ENCODE peak calls at places on chromosomes 6 and 20, in eight cellular contexts. One of them, this sample, is unnamed.

GRCh38 chr20:2101935-2102584 is 433 bp downstream of the STK35 start:
- DNase-seq in CD4-positive, CD25-positive, alpha-beta regulatory T cell: peak
- DNase-seq in left lung: peak
- DNase-seq in T-helper 22 cell: peak
- DNase-seq in HT-29: peak
- DNase-seq in CD4-positive, alpha-beta T cell: peak
- DNase-seq in cardiac muscle cell: peak
- DNase-seq in GM04504: peak
- DNase-seq in this sample: peak

GRCh38 chr20:43863821-43864544 is 50.7 kb upstream of the TOX2 start:
- DNase-seq in cardiac muscle cell: no peak
- DNase-seq in T-helper 22 cell: no peak
- DNase-seq in GM04504: no peak
- DNase-seq in HT-29: no peak
- DNase-seq in CD4-positive, CD25-positive, alpha-beta regulatory T cell: no peak
- DNase-seq in left lung: no peak
- DNase-seq in CD4-positive, alpha-beta T cell: no peak
- DNase-seq in this sample: no peak

GRCh38 chr6:62516287-62517152 is 230.5 kb upstream of the KHDRBS2 start:
- DNase-seq in HT-29: no peak
- DNase-seq in CD4-positive, CD25-positive, alpha-beta regulatory T cell: no peak
- DNase-seq in left lung: no peak
- DNase-seq in cardiac muscle cell: no peak
- DNase-seq in T-helper 22 cell: no peak
- DNase-seq in CD4-positive, alpha-beta T cell: no peak
- DNase-seq in GM04504: no peak
- DNase-seq in this sample: no peak

GRCh38 chr6:79702701-79703100 is 71.6 kb downstream of the SH3BGRL2 start:
- DNase-seq in GM04504: no peak
- DNase-seq in left lung: no peak
- DNase-seq in CD4-positive, CD25-positive, alpha-beta regulatory T cell: no peak
- DNase-seq in T-helper 22 cell: no peak
- DNase-seq in CD4-positive, alpha-beta T cell: peak
- DNase-seq in cardiac muscle cell: no peak
- DNase-seq in HT-29: no peak
- DNase-seq in this sample: no peak

GRCh38 chr6:14029605-14030004 is 88.0 kb upstream of the CD83 start:
- DNase-seq in CD4-positive, CD25-positive, alpha-beta regulatory T cell: no peak
- DNase-seq in GM04504: no peak
- DNase-seq in CD4-positive, alpha-beta T cell: no peak
- DNase-seq in left lung: no peak
- DNase-seq in HT-29: no peak
- DNase-seq in cardiac muscle cell: no peak
- DNase-seq in T-helper 22 cell: no peak
- DNase-seq in this sample: no peak

GRCh38 chr6:121393711-121394110 is 41.7 kb upstream of the GJA1 start:
- DNase-seq in HT-29: no peak
- DNase-seq in GM04504: no peak
- DNase-seq in CD4-positive, alpha-beta T cell: no peak
- DNase-seq in T-helper 22 cell: no peak
- DNase-seq in left lung: no peak
- DNase-seq in CD4-positive, CD25-positive, alpha-beta regulatory T cell: no peak
- DNase-seq in cardiac muscle cell: no peak
- DNase-seq in this sample: no peak

GRCh38 chr6:31870385-31870921 is 7.8 kb upstream of the NEU1 start:
- DNase-seq in T-helper 22 cell: no peak
- DNase-seq in cardiac muscle cell: no peak
- DNase-seq in CD4-positive, alpha-beta T cell: no peak
- DNase-seq in HT-29: no peak
- DNase-seq in CD4-positive, CD25-positive, alpha-beta regulatory T cell: no peak
- DNase-seq in left lung: no peak
- DNase-seq in GM04504: no peak
- DNase-seq in this sample: no peak

GRCh38 chr6:148272084-148272483 is 70.6 kb upstream of the SASH1 start:
- DNase-seq in CD4-positive, CD25-positive, alpha-beta regulatory T cell: no peak
- DNase-seq in left lung: no peak
- DNase-seq in CD4-positive, alpha-beta T cell: no peak
- DNase-seq in HT-29: no peak
- DNase-seq in T-helper 22 cell: no peak
- DNase-seq in cardiac muscle cell: no peak
- DNase-seq in GM04504: peak
- DNase-seq in this sample: no peak

GRCh38 chr20:5150226-5151076 is 23.6 kb downstream of the CDS2 start:
- DNase-seq in HT-29: no peak
- DNase-seq in CD4-positive, CD25-positive, alpha-beta regulatory T cell: no peak
- DNase-seq in left lung: no peak
- DNase-seq in GM04504: no peak
- DNase-seq in cardiac muscle cell: no peak
- DNase-seq in T-helper 22 cell: no peak
- DNase-seq in CD4-positive, alpha-beta T cell: no peak
- DNase-seq in this sample: no peak

GRCh38 chr6:111642463-111643158 is 36.9 kb upstream of the TRAF3IP2 start:
- DNase-seq in left lung: no peak
- DNase-seq in cardiac muscle cell: peak
- DNase-seq in GM04504: peak
- DNase-seq in HT-29: peak
- DNase-seq in CD4-positive, alpha-beta T cell: peak
- DNase-seq in CD4-positive, CD25-positive, alpha-beta regulatory T cell: no peak
- DNase-seq in T-helper 22 cell: no peak
- DNase-seq in this sample: peak

GRCh38 chr6:135852775-135853174 is 1.3 kb downstream of the PDE7B start:
- DNase-seq in GM04504: no peak
- DNase-seq in CD4-positive, alpha-beta T cell: no peak
- DNase-seq in left lung: no peak
- DNase-seq in T-helper 22 cell: no peak
- DNase-seq in cardiac muscle cell: no peak
- DNase-seq in CD4-positive, CD25-positive, alpha-beta regulatory T cell: no peak
- DNase-seq in HT-29: no peak
- DNase-seq in this sample: no peak

GRCh38 chr20:59667981-59668515 is 63.7 kb downstream of the PHACTR3 start:
- DNase-seq in GM04504: no peak
- DNase-seq in CD4-positive, alpha-beta T cell: no peak
- DNase-seq in CD4-positive, CD25-positive, alpha-beta regulatory T cell: no peak
- DNase-seq in HT-29: no peak
- DNase-seq in T-helper 22 cell: no peak
- DNase-seq in left lung: no peak
- DNase-seq in cardiac muscle cell: no peak
- DNase-seq in this sample: no peak

GRCh38 chr6:52992980-52993379 is 2.1 kb downstream of the GSTA4 start:
- DNase-seq in left lung: no peak
- DNase-seq in T-helper 22 cell: no peak
- DNase-seq in GM04504: no peak
- DNase-seq in CD4-positive, alpha-beta T cell: no peak
- DNase-seq in cardiac muscle cell: no peak
- DNase-seq in CD4-positive, CD25-positive, alpha-beta regulatory T cell: no peak
- DNase-seq in HT-29: no peak
- DNase-seq in this sample: no peak

GRCh38 chr6:33901822-33902816 is 98.3 kb upstream of the MLN start:
- DNase-seq in CD4-positive, CD25-positive, alpha-beta regulatory T cell: no peak
- DNase-seq in GM04504: no peak
- DNase-seq in cardiac muscle cell: no peak
- DNase-seq in left lung: peak
- DNase-seq in CD4-positive, alpha-beta T cell: no peak
- DNase-seq in HT-29: no peak
- DNase-seq in T-helper 22 cell: no peak
- DNase-seq in this sample: no peak

GRCh38 chr20:63416631-63417030 is 55.5 kb upstream of the CHRNA4 start:
- DNase-seq in CD4-positive, alpha-beta T cell: no peak
- DNase-seq in HT-29: no peak
- DNase-seq in GM04504: no peak
- DNase-seq in cardiac muscle cell: no peak
- DNase-seq in left lung: no peak
- DNase-seq in T-helper 22 cell: no peak
- DNase-seq in CD4-positive, CD25-positive, alpha-beta regulatory T cell: no peak
- DNase-seq in this sample: no peak

GRCh38 chr20:49823152-49823847 is 10.7 kb downstream of the SLC9A8 start:
- DNase-seq in CD4-positive, alpha-beta T cell: no peak
- DNase-seq in GM04504: no peak
- DNase-seq in left lung: no peak
- DNase-seq in CD4-positive, CD25-positive, alpha-beta regulatory T cell: no peak
- DNase-seq in cardiac muscle cell: no peak
- DNase-seq in HT-29: peak
- DNase-seq in T-helper 22 cell: no peak
- DNase-seq in this sample: no peak

GRCh38 chr20:13661070-13661687 is 22.4 kb upstream of the TASP1 start:
- DNase-seq in left lung: no peak
- DNase-seq in CD4-positive, alpha-beta T cell: no peak
- DNase-seq in GM04504: no peak
- DNase-seq in T-helper 22 cell: no peak
- DNase-seq in CD4-positive, CD25-positive, alpha-beta regulatory T cell: no peak
- DNase-seq in cardiac muscle cell: no peak
- DNase-seq in HT-29: no peak
- DNase-seq in this sample: no peak

GRCh38 chr20:46933150-46933549 is 38.5 kb downstream of the EYA2 start:
- DNase-seq in left lung: no peak
- DNase-seq in CD4-positive, alpha-beta T cell: no peak
- DNase-seq in T-helper 22 cell: no peak
- DNase-seq in HT-29: no peak
- DNase-seq in cardiac muscle cell: no peak
- DNase-seq in GM04504: no peak
- DNase-seq in CD4-positive, CD25-positive, alpha-beta regulatory T cell: no peak
- DNase-seq in this sample: no peak

GRCh38 chr6:33091957-33092356 is 16.2 kb downstream of the HLA-DPB1 start:
- DNase-seq in CD4-positive, alpha-beta T cell: peak
- DNase-seq in left lung: peak
- DNase-seq in CD4-positive, CD25-positive, alpha-beta regulatory T cell: peak
- DNase-seq in T-helper 22 cell: peak
- DNase-seq in HT-29: peak
- DNase-seq in cardiac muscle cell: peak
- DNase-seq in GM04504: no peak
- DNase-seq in this sample: peak

GRCh38 chr20:63553933-63554290 is at the start of gene FNDC11:
- DNase-seq in HT-29: peak
- DNase-seq in cardiac muscle cell: peak
- DNase-seq in CD4-positive, CD25-positive, alpha-beta regulatory T cell: peak
- DNase-seq in GM04504: no peak
- DNase-seq in left lung: no peak
- DNase-seq in CD4-positive, alpha-beta T cell: peak
- DNase-seq in T-helper 22 cell: peak
- DNase-seq in this sample: peak

GRCh38 chr6:19723533-19723932 is 113.6 kb upstream of the ID4 start:
- DNase-seq in HT-29: no peak
- DNase-seq in cardiac muscle cell: no peak
- DNase-seq in GM04504: peak
- DNase-seq in T-helper 22 cell: no peak
- DNase-seq in CD4-positive, alpha-beta T cell: no peak
- DNase-seq in left lung: no peak
- DNase-seq in CD4-positive, CD25-positive, alpha-beta regulatory T cell: no peak
- DNase-seq in this sample: no peak

GRCh38 chr20:40843251-40843650 is 154.2 kb upstream of the MAFB start:
- DNase-seq in CD4-positive, alpha-beta T cell: no peak
- DNase-seq in GM04504: peak
- DNase-seq in T-helper 22 cell: no peak
- DNase-seq in cardiac muscle cell: no peak
- DNase-seq in HT-29: no peak
- DNase-seq in CD4-positive, CD25-positive, alpha-beta regulatory T cell: no peak
- DNase-seq in left lung: no peak
- DNase-seq in this sample: no peak

GRCh38 chr6:108175592-108176279 is 9.9 kb downstream of the NR2E1 start:
- DNase-seq in HT-29: peak
- DNase-seq in CD4-positive, alpha-beta T cell: no peak
- DNase-seq in cardiac muscle cell: no peak
- DNase-seq in CD4-positive, CD25-positive, alpha-beta regulatory T cell: no peak
- DNase-seq in left lung: peak
- DNase-seq in T-helper 22 cell: no peak
- DNase-seq in GM04504: no peak
- DNase-seq in this sample: no peak

GRCh38 chr6:166771701-166772100 is 144.7 kb upstream of the RPS6KA2 start:
- DNase-seq in CD4-positive, CD25-positive, alpha-beta regulatory T cell: no peak
- DNase-seq in HT-29: no peak
- DNase-seq in T-helper 22 cell: no peak
- DNase-seq in GM04504: no peak
- DNase-seq in CD4-positive, alpha-beta T cell: no peak
- DNase-seq in left lung: no peak
- DNase-seq in cardiac muscle cell: no peak
- DNase-seq in this sample: no peak

GRCh38 chr6:6895929-6896328 is 211.8 kb upstream of the RREB1 start:
- DNase-seq in CD4-positive, alpha-beta T cell: no peak
- DNase-seq in GM04504: no peak
- DNase-seq in HT-29: no peak
- DNase-seq in T-helper 22 cell: no peak
- DNase-seq in CD4-positive, CD25-positive, alpha-beta regulatory T cell: no peak
- DNase-seq in left lung: no peak
- DNase-seq in cardiac muscle cell: no peak
- DNase-seq in this sample: no peak

GRCh38 chr20:6940052-6940451 is 172.6 kb downstream of the BMP2 start:
- DNase-seq in cardiac muscle cell: peak
- DNase-seq in CD4-positive, alpha-beta T cell: no peak
- DNase-seq in HT-29: peak
- DNase-seq in left lung: no peak
- DNase-seq in CD4-positive, CD25-positive, alpha-beta regulatory T cell: no peak
- DNase-seq in T-helper 22 cell: no peak
- DNase-seq in GM04504: no peak
- DNase-seq in this sample: no peak

GRCh38 chr20:57259179-57260021 is 7.0 kb downstream of the BMP7 start:
- DNase-seq in HT-29: no peak
- DNase-seq in GM04504: no peak
- DNase-seq in T-helper 22 cell: no peak
- DNase-seq in CD4-positive, CD25-positive, alpha-beta regulatory T cell: no peak
- DNase-seq in CD4-positive, alpha-beta T cell: no peak
- DNase-seq in cardiac muscle cell: no peak
- DNase-seq in left lung: no peak
- DNase-seq in this sample: no peak

GRCh38 chr6:13159295-13159694 is 169.0 kb downstream of the TBC1D7 start:
- DNase-seq in CD4-positive, CD25-positive, alpha-beta regulatory T cell: no peak
- DNase-seq in T-helper 22 cell: no peak
- DNase-seq in CD4-positive, alpha-beta T cell: no peak
- DNase-seq in cardiac muscle cell: no peak
- DNase-seq in HT-29: no peak
- DNase-seq in GM04504: no peak
- DNase-seq in left lung: no peak
- DNase-seq in this sample: no peak